ENCODE peak calls at places on chromosomes 1 and 21, in eight cellular contexts. P is K562, C is prostate gland, Y is heart left ventricle, M is right lobe of liver, Q is adrenal gland, G is esophagus squamous epithelium, V is tibial nerve. W is an unnamed sample.

GRCh38 chr1:205536759-205537361 is 32.4 kb downstream of the CDK18 start:
- DNase-seq in P (no peak), C (no peak), Y (no peak), M (peak; percentile 61), Q (peak; percentile 35), G (no peak), V (no peak), W (no peak)

GRCh38 chr21:21148009-21148408 is 149.8 kb downstream of the NCAM2 start:
- DNase-seq in P (no peak), C (no peak), Y (no peak), M (no peak), Q (no peak), G (no peak), V (no peak), W (no peak)

GRCh38 chr1:75996196-75996595 is 64.0 kb upstream of the ASB17 start:
- DNase-seq in P (no peak), C (no peak), Y (no peak), M (no peak), Q (no peak), G (no peak), V (no peak), W (no peak)

GRCh38 chr21:33763573-33763881 is 121.2 kb downstream of the ITSN1 start:
- DNase-seq in P (no peak), C (no peak), Y (no peak), M (no peak), Q (no peak), G (no peak), V (no peak), W (no peak)

GRCh38 chr1:166258017-166258416 is 91.2 kb upstream of the FAM78B start:
- DNase-seq in P (no peak), C (no peak), Y (no peak), M (no peak), Q (no peak), G (no peak), V (no peak), W (no peak)

GRCh38 chr1:52633291-52633754 is 355 bp downstream of the SHISAL2A start:
- DNase-seq in P (no peak), C (no peak), Y (peak; percentile 64), M (no peak), Q (no peak), G (no peak), V (no peak), W (peak; percentile 31)

GRCh38 chr1:11682799-11683198 is 1.9 kb upstream of the MAD2L2 start:
- DNase-seq in P (no peak), C (no peak), Y (no peak), M (no peak), Q (no peak), G (no peak), V (no peak), W (no peak)

GRCh38 chr1:116504308-116505156 is 66.3 kb downstream of the CD58 start:
- DNase-seq in P (peak; percentile 90), C (peak; percentile 23), Y (peak; percentile 86), M (no peak), Q (peak; percentile 67), G (peak; percentile 51), V (peak; percentile 30), W (peak; percentile 65)

DNA sequence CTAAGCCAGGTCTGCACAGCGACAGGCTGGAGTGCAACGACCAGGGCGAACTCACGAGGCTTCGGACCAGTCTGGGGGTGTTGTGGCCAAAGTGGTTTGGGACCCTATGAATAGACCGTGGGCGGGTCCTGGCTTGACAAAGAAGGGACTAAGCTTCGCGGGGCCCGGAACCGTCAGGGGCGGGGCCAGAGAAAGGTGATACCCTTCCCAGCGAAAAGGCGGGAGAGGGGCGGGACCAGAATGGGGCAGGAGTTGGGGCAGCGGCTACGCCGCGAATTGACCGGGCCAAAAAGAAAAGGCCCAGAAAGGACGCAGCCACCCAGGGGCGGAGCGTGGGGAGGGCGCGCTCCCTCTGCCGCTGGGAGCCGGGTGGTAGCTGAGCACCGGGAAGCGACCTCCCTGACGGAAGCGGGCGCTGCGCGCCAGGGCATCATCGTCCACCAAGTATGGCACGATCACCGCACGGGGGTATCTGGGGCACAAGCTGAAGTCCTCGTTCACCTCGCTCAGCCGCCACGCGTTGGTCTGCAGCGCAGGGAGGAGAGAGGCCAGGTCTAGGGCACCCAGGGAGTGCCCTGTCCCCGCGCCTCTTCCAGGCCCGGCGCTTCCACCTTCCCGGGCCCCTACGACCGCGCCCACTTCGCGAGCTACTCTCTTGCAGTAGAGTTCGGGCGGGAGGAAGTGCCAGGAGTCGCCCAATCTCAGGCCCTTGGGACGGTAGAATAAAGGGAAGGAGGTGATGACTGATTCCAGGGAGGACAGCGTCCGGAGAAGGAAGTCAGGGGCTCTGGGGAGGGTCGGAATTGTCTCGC is 6.7 kb upstream of the FAM167B start:
- DNase-seq in P (no peak), C (peak; percentile 76), Y (peak; percentile 80), M (peak; percentile 67), Q (peak; percentile 88), G (no peak), V (peak; percentile 34), W (no peak)
- TF ChIP-seq POLR2A in P (no peak), C (peak; percentile 90), Y (peak; percentile 60), M (peak; percentile 46), Q (peak; percentile 92), G (no peak), V (peak; percentile 57), W (no peak)

GRCh38 chr1:225427249-225428065 is at the start of gene LBR:
- DNase-seq in P (no peak), C (no peak), Y (peak; percentile 80), M (peak; percentile 68), Q (no peak), G (no peak), V (no peak), W (no peak)

GRCh38 chr1:225425211-225425786 is 2.5 kb downstream of the LBR start:
- DNase-seq in P (no peak), C (no peak), Y (no peak), M (no peak), Q (no peak), G (no peak), V (no peak), W (no peak)

GRCh38 chr1:225424562-225425210 is 3.2 kb downstream of the LBR start:
- DNase-seq in P (no peak), C (no peak), Y (no peak), M (no peak), Q (no peak), G (no peak), V (no peak), W (no peak)

GRCh38 chr1:225428066-225428878 is 434 bp upstream of the LBR start:
- DNase-seq in P (peak; percentile 99), C (peak; percentile 93), Y (peak; percentile 97), M (peak; percentile 97), Q (peak; percentile 86), G (peak; percentile 67), V (peak; percentile 80), W (peak; percentile 89)

DNA sequence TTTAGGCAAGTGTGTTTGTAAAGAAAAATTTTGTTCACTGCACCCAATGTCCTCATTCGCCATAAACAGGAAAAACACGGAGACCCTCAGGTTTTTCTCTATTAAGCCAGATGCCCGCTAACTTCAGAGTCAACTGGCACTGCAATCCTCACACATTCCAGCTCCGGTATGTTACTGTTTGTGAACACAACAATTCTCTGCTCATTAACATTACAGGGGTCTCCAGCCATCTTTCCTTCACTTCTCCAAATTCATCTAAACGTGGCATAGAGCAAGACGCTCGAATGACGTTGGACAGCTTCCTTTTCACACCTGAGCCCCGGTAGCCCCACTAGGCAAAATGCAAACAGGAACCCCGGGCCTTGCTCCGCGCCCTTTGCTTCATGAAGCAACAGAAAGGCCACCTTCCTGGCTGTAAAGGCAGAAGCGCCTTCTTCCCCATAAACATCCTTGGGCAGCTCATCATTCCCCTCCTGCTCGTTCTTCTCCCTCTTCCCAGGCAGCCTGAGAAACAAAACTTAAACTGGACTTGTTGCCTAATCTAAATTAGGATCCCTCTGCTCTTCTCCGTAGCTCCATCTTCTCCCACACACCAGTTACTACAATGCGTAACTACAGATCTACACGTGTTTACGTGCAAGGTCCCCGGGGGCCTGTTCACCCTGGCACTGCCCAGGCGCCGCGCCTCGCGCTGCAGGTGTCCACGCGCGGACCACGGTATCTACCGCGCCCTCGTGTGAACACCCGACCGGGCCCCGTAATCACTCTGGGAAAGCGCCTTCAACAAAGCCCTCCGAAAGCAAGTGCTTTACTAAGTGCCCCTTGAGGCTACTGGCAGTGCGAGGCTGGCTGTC is 1.2 kb downstream of the LBR start:
- DNase-seq in P (peak; percentile 42), C (no peak), Y (peak; percentile 67), M (no peak), Q (no peak), G (no peak), V (no peak), W (no peak)
- TF ChIP-seq POLR2A in P (no peak), C (no peak), Y (no peak), M (no peak), Q (no peak), G (no peak), V (no peak), W (no peak)

DNA sequence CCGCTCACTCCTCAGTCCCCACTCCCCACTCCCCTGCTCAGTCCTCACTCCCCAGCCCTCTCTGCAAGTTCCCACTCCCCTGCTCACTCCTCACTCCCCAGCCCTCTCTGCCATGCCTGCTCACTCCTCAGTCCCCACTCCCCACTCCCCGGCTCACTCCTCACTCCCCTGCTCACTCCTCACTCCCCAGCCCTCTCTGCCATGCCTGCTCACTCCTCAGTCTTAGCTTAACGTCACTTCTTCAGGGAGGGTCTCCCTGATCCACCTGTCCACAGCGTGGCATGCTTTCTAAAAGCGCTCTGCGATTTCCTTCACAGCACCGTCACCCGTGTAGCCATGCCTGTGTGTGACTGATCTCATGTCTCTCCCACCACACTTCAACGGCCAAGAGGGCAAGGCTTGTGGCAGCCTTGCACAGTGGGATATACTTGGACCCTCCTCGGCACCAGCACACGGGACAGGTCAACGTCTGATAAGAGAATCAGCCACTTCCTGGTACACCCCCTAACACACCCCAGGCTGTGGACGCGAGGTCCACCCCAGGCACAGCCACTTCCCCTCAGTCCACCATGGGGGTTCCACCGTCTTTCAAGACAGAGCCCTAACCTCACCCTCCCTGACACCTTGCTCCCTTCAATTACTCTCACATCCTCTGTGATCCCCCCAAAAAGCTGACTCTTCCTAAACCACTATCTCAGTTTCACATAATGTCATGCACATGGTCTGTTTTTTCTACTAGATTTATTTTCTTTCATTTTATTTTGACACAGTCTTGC is 14.0 kb downstream of the PRDM15 start:
- DNase-seq in P (peak; percentile 49), C (no peak), Y (no peak), M (no peak), Q (no peak), G (no peak), V (no peak), W (peak; percentile 51)
- TF ChIP-seq POLR2A in P (no peak), C (no peak), Y (no peak), M (no peak), Q (no peak), G (no peak), V (no peak), W (peak; percentile 35)

DNA sequence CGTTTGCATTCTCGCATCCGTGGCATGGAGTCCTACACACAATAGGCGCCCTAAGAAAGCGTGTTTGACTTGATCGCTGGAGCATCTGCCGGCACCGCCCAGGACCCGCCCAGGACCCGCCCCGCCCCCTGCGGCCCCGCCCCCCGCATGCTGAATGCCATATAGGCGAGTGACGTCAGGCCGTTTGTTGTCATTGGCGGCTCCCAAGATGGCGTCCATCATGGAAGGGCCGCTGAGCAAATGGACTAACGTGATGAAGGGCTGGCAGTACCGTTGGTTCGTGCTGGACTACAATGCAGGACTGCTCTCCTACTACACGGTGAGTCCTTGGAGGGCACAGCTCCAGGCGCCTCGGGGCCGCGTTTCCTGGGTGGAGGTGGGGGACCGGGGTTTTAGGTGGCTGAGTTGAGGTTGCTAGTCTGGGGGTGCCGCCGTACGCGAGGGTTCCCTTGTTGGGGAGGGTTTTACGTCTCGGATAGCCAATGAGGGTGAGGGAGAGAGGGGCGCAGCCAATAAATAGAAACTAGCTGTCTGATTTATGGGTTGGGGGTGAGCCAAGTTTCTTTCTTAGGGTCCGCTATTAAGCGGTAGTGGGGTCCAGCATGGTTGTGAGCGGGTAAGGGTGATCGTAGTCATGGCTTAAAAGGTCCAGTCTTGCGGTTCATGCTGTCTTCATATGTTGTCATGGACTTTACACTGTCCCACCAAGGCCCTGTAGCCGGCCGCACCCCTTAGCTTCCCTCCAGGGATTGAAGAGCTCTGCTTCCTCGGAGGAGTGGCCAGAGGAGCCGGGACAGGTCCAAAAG is at the start of gene OSBPL9:
- DNase-seq in P (peak; percentile 96), C (peak; percentile 91), Y (peak; percentile 94), M (peak; percentile 90), Q (peak; percentile 95), G (peak; percentile 80), V (peak; percentile 89), W (peak; percentile 78)
- TF ChIP-seq POLR2A in P (peak; percentile 95), C (peak; percentile 72), Y (peak; percentile 75), M (peak; percentile 60), Q (peak; percentile 86), G (no peak), V (peak; percentile 90), W (peak; percentile 81)

W was measured in GM12892.